ENCODE peak calls at places on chromosomes 5 and 9, in ten cellular contexts. C is skeletal muscle cell, S is Caco-2, A is SJSA1, M is H7, X is AG09309, O is retina, G is heart right ventricle, F is natural killer cell, E is LNCaP clone FGC. B is an unnamed sample.

GRCh38 chr5:14743601-14744295 is 79.2 kb downstream of the OTULIN start:
- DNase-seq in F (no peak), M (no peak), O (no peak), G (no peak), X (peak), E (no peak), C (no peak), A (no peak), S (no peak), B (no peak)

GRCh38 chr5:119367502-119368237 is 11.9 kb downstream of the TNFAIP8 start:
- DNase-seq in C (no peak), A (no peak), F (no peak), O (no peak), M (no peak), X (no peak), S (no peak), E (no peak), G (no peak), B (no peak)

GRCh38 chr5:78633710-78634109 is 14.9 kb downstream of the LHFPL2 start:
- DNase-seq in X (no peak), E (no peak), C (no peak), A (no peak), S (no peak), G (no peak), O (no peak), F (no peak), M (no peak), B (no peak)

GRCh38 chr5:118603278-118603677 is 385.1 kb downstream of the DTWD2 start:
- DNase-seq in F (no peak), E (no peak), A (no peak), X (no peak), C (no peak), M (no peak), G (no peak), S (no peak), O (no peak), B (no peak)

GRCh38 chr9:80792721-80793120 is 896.6 kb downstream of the TLE1 start:
- DNase-seq in A (no peak), C (no peak), E (no peak), G (no peak), M (no peak), S (no peak), F (no peak), X (no peak), O (no peak), B (no peak)

GRCh38 chr5:148957591-148958202 is 105.2 kb downstream of the SH3TC2 start:
- DNase-seq in S (peak), C (no peak), F (peak), M (peak), G (no peak), E (no peak), O (peak), X (no peak), A (peak), B (peak)

GRCh38 chr9:4137755-4138154 is 162.1 kb downstream of the GLIS3 start:
- DNase-seq in X (peak), F (no peak), E (no peak), A (peak), O (no peak), C (peak), M (no peak), S (no peak), G (no peak), B (no peak)

GRCh38 chr9:87742813-87743428 is 17.0 kb downstream of the CTSL start:
- DNase-seq in X (no peak), E (no peak), M (no peak), F (no peak), S (no peak), A (peak), G (no peak), O (no peak), C (no peak), B (no peak)

GRCh38 chr9:18071651-18072060 is 402.3 kb upstream of the ADAMTSL1 start:
- DNase-seq in X (no peak), S (no peak), M (no peak), G (no peak), C (no peak), E (no peak), A (no peak), F (no peak), O (no peak), B (no peak)

GRCh38 chr5:149681252-149681651 is 48.9 kb upstream of the PPARGC1B start:
- DNase-seq in E (no peak), X (no peak), A (no peak), O (no peak), F (no peak), G (no peak), S (no peak), M (no peak), C (no peak), B (no peak)

GRCh38 chr9:14236586-14236985 is 77.4 kb downstream of the NFIB start:
- DNase-seq in F (no peak), X (no peak), M (no peak), O (no peak), A (no peak), G (no peak), E (no peak), C (no peak), S (no peak), B (no peak)

GRCh38 chr5:17951392-17952169 is 317.3 kb downstream of the TAF11L14 start:
- DNase-seq in F (no peak), O (no peak), C (no peak), S (peak), A (no peak), M (peak), G (no peak), X (no peak), E (peak), B (no peak)

GRCh38 chr5:68252678-68253520 is 37.3 kb downstream of the PIK3R1 start:
- DNase-seq in F (no peak), C (no peak), G (no peak), E (peak), S (peak), O (peak), X (no peak), A (peak), M (peak), B (peak)

GRCh38 chr9:27679338-27679737 is 106.1 kb upstream of the C9orf72 start:
- DNase-seq in F (no peak), A (no peak), S (no peak), G (no peak), O (no peak), M (no peak), E (no peak), C (no peak), X (no peak), B (no peak)

GRCh38 chr5:159531554-159532105 is 201.3 kb upstream of the IL12B start:
- DNase-seq in F (no peak), E (no peak), A (no peak), S (no peak), X (no peak), C (no peak), M (no peak), O (no peak), G (no peak), B (no peak)

GRCh38 chr9:111399772-111400563 is 69.9 kb upstream of the OR2K2 start:
- DNase-seq in G (no peak), E (peak), A (no peak), X (no peak), S (peak), F (no peak), O (no peak), M (peak), C (no peak), B (peak)

GRCh38 chr5:109567374-109568044 is 122.2 kb upstream of the MAN2A1 start:
- DNase-seq in M (no peak), C (peak), S (no peak), E (no peak), X (peak), G (no peak), O (no peak), F (no peak), A (no peak), B (no peak)

GRCh38 chr9:94029932-94030317 is 54.3 kb upstream of the PTPDC1 start:
- DNase-seq in G (no peak), O (no peak), C (no peak), M (no peak), F (no peak), S (no peak), X (no peak), E (no peak), A (no peak), B (no peak)

GRCh38 chr9:71719585-71719984 is 48.7 kb downstream of the CEMIP2 start:
- DNase-seq in G (no peak), A (no peak), O (no peak), S (no peak), C (peak), F (no peak), X (peak), E (peak), M (no peak), B (no peak)

GRCh38 chr9:23686257-23686656 is 139.8 kb downstream of the ELAVL2 start:
- DNase-seq in E (no peak), F (no peak), S (no peak), O (no peak), A (no peak), C (no peak), G (no peak), X (no peak), M (no peak), B (no peak)

GRCh38 chr5:115888027-115888426 is 46.3 kb downstream of the AP3S1 start:
- DNase-seq in S (no peak), G (no peak), A (no peak), M (no peak), C (no peak), X (peak), F (no peak), E (peak), O (no peak), B (peak)

GRCh38 chr5:145360936-145361335 is 474.2 kb downstream of the PRELID2 start:
- DNase-seq in F (no peak), O (no peak), E (no peak), C (no peak), G (no peak), X (no peak), A (no peak), M (no peak), S (no peak), B (no peak)

GRCh38 chr5:126363658-126364057 is 59.6 kb upstream of the GRAMD2B start:
- DNase-seq in S (no peak), F (no peak), C (no peak), E (no peak), A (no peak), X (no peak), G (no peak), O (no peak), M (no peak), B (no peak)

GRCh38 chr5:154528005-154528594 is 50.1 kb upstream of the HAND1 start:
- DNase-seq in O (no peak), M (no peak), A (no peak), X (no peak), C (no peak), F (no peak), G (no peak), S (no peak), E (no peak), B (no peak)

GRCh38 chr9:125999504-125999881 is 252.3 kb downstream of the PBX3 start:
- DNase-seq in M (no peak), G (no peak), A (no peak), C (no peak), E (no peak), X (no peak), S (no peak), O (no peak), F (no peak), B (no peak)

GRCh38 chr5:148729182-148729581 is 74.9 kb upstream of the HTR4 start:
- DNase-seq in O (no peak), E (no peak), F (no peak), A (no peak), M (no peak), X (no peak), C (no peak), S (peak), G (no peak), B (no peak)

GRCh38 chr9:37996050-37996811 is 72.8 kb downstream of the SHB start:
- DNase-seq in G (no peak), M (no peak), S (no peak), C (no peak), E (no peak), A (no peak), F (no peak), X (no peak), O (peak), B (no peak)

GRCh38 chr9:87834357-87834756 is 48.3 kb upstream of the SPATA31E1 start:
- DNase-seq in M (peak), F (no peak), A (no peak), O (peak), G (no peak), X (no peak), E (no peak), S (peak), C (no peak), B (no peak)

GRCh38 chr5:149227168-149227826 is 44.4 kb upstream of the AFAP1L1 start:
- DNase-seq in S (no peak), E (no peak), O (no peak), M (no peak), F (no peak), G (no peak), A (peak), X (peak), C (no peak), B (no peak)

GRCh38 chr9:111559000-111559610 is 34.1 kb downstream of the ZNF483 start:
- DNase-seq in A (no peak), F (no peak), S (no peak), O (no peak), E (no peak), M (no peak), G (no peak), C (peak), X (no peak), B (no peak)

GRCh38 chr5:40569549-40570270 is 110.0 kb upstream of the PTGER4 start:
- DNase-seq in M (no peak), F (no peak), C (no peak), X (no peak), A (no peak), O (no peak), E (no peak), S (no peak), G (no peak), B (no peak)

GRCh38 chr5:112186401-112186990 is 232.6 kb downstream of the EPB41L4A start:
- DNase-seq in A (no peak), S (peak), O (peak), E (peak), C (peak), F (no peak), M (no peak), X (peak), G (no peak), B (peak)

GRCh38 chr5:156322666-156323065 is 4.3 kb upstream of the SGCD start:
- DNase-seq in O (no peak), X (no peak), C (no peak), M (no peak), A (no peak), E (no peak), G (no peak), S (no peak), F (no peak), B (no peak)

GRCh38 chr9:89536145-89536574 is 38.2 kb upstream of the SEMA4D start:
- DNase-seq in C (no peak), E (no peak), G (no peak), F (no peak), S (no peak), O (no peak), X (no peak), M (no peak), A (no peak), B (peak)

GRCh38 chr5:80672140-80672736 is 17.5 kb upstream of the DHFR start:
- DNase-seq in X (no peak), E (peak), O (peak), M (peak), F (peak), G (peak), A (peak), S (peak), C (peak), B (peak)

GRCh38 chr5:143200781-143201398 is 202.6 kb downstream of the NR3C1 start:
- DNase-seq in S (no peak), M (no peak), G (peak), X (peak), F (no peak), E (no peak), A (no peak), O (no peak), C (peak), B (no peak)

GRCh38 chr9:135288054-135288453 is 191.5 kb upstream of the PPP1R26 start:
- DNase-seq in A (no peak), O (peak), F (no peak), G (no peak), S (no peak), X (no peak), E (no peak), C (no peak), M (no peak), B (no peak)

GRCh38 chr5:141003791-141004601 is 37.7 kb downstream of the PCDHAC2 start:
- DNase-seq in G (no peak), A (no peak), E (no peak), O (peak), X (no peak), C (no peak), S (peak), M (peak), F (no peak), B (no peak)

GRCh38 chr5:1723957-1724821 is 75.4 kb downstream of the MRPL36 start:
- DNase-seq in F (no peak), E (no peak), G (no peak), X (no peak), C (no peak), A (peak), O (no peak), S (no peak), M (peak), B (no peak)

GRCh38 chr5:169805527-169805934 is 168.5 kb downstream of the DOCK2 start:
- DNase-seq in O (no peak), G (no peak), E (no peak), M (no peak), X (no peak), C (peak), F (no peak), A (no peak), S (no peak), B (no peak)